ENCODE peak calls at places on chromosomes 4 and X, in six cellular contexts. Q is IMR-90; E is CD8-positive, alpha-beta memory T cell; A is K562; M is spleen; S is OCI-LY7. Z is an unnamed sample.

GRCh38 chr4:125985856-125986255 is 671.1 kb downstream of the FAT4 start:
- DNase-seq in Q (no peak), E (no peak), A (peak; percentile 75), M (no peak), S (no peak), Z (no peak)

GRCh38 chr4:119559044-119559647 is 69.5 kb downstream of the PDE5A start:
- DNase-seq in Q (peak; percentile 57), E (no peak), A (peak; percentile 28), M (no peak), S (peak; percentile 41), Z (peak; percentile 1)

GRCh38 chr4:61401771-61402170 is 201.6 kb downstream of the ADGRL3 start:
- DNase-seq in Q (no peak), E (no peak), A (no peak), M (no peak), S (no peak), Z (no peak)

GRCh38 chrX:71870337-71871098 is 40.1 kb upstream of the NHSL2 start:
- DNase-seq in Q (no peak), E (no peak), A (peak; percentile 26), M (no peak), S (peak; percentile 0), Z (no peak)

GRCh38 chr4:41281038-41281634 is 24.4 kb downstream of the UCHL1 start:
- DNase-seq in Q (peak; percentile 77), E (peak; percentile 7), A (peak; percentile 74), M (no peak), S (peak; percentile 80), Z (peak; percentile 32)

GRCh38 chr4:162163892-162164759 is at the start of gene FSTL5:
- DNase-seq in Q (peak; percentile 2), E (no peak), A (peak; percentile 16), M (peak; percentile 66), S (no peak), Z (no peak)

GRCh38 chr4:7051144-7051495 is 7.9 kb downstream of the TADA2B start:
- DNase-seq in Q (no peak), E (no peak), A (no peak), M (peak; percentile 71), S (no peak), Z (no peak)

GRCh38 chr4:152100378-152101201 is 339.8 kb upstream of the GATB start:
- DNase-seq in Q (no peak), E (peak; percentile 90), A (no peak), M (peak; percentile 84), S (peak; percentile 44), Z (peak; percentile 91)

GRCh38 chrX:69238153-69238959 is 73.1 kb upstream of the PJA1 start:
- DNase-seq in Q (no peak), E (no peak), A (no peak), M (no peak), S (no peak), Z (no peak)

GRCh38 chrX:7316280-7316679 is 168.3 kb upstream of the PUDP start:
- DNase-seq in Q (no peak), E (no peak), A (no peak), M (no peak), S (no peak), Z (no peak)
- H3K4me1 ChIP-seq in Q (peaks cover 9% of the 10 kb centered on the region), E (no peaks in the 10 kb centered on the region), A (no peaks in the 10 kb centered on the region), M (no peaks in the 10 kb centered on the region), S (no peaks in the 10 kb centered on the region), Z (no peaks in the 10 kb centered on the region)

DNA sequence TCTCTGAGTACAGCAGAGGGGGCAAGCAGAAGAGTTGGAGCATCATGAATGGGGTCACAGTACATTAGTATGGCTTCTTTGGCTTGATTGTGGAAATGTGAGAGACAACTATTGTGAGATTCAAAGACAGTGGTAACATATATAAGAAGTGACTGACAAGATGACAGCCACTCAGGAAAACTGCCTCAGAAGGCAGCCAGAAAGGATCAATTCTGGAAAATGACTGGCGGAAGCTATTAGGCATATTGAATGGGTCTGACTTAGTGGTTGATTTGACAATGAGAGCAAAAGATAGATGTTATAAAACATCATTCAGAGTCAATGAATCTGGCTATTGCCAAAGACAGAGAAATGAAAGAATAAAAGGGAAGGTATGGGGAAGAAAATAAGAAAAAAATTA is 345.5 kb upstream of the MAGEB2 start:
- DNase-seq in Q (no peak), E (no peak), A (no peak), M (no peak), S (no peak), Z (no peak)
- H3K9me3 ChIP-seq in Q (no peaks in the 10 kb centered on the region), E (no peaks in the 10 kb centered on the region), A (no peaks in the 10 kb centered on the region), M (no peaks in the 10 kb centered on the region), S (no peaks in the 10 kb centered on the region), Z (no peaks in the 10 kb centered on the region)

GRCh38 chrX:106177106-106177981 is 9.2 kb downstream of the PWWP3B start:
- DNase-seq in Q (no peak), E (no peak), A (peak; percentile 1), M (no peak), S (no peak), Z (no peak)
- H3K4me3 ChIP-seq in Q (no peak overlapping the region), E (no peak overlapping the region), A (no peak overlapping the region), M (no peak overlapping the region), S (no peak overlapping the region), Z (no peak overlapping the region)

GRCh38 chrX:106716004-106716403 is 10.5 kb upstream of the RNF128 start:
- DNase-seq in Q (peak; percentile 17), E (no peak), A (no peak), M (no peak), S (no peak), Z (no peak)

GRCh38 chrX:106716463-106716862 is 10.0 kb upstream of the RNF128 start:
- DNase-seq in Q (no peak), E (no peak), A (no peak), M (no peak), S (no peak), Z (no peak)

DNA sequence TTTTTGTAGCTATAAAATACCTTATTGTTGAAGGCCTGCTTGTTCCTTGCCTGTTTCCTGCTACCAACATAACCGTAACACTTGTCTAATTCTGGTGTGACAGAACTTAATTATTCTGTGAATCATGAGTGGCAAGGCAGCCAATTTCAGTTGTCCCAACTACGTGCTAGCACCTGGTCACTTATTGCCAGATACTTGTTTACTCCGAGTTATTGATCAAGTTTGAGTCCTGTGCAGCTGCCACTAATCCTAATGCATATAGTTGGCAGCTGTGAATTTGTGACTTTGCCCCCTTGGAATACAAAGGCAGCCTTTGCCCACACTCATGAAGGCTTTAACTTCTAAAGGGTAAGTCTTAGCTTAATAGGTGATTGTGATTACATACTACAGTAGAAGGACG is 7.8 kb upstream of the RNF128 start:
- DNase-seq in Q (no peak), E (no peak), A (no peak), M (no peak), S (no peak), Z (no peak)
- H3K4me1 ChIP-seq in Q (no peaks in the 10 kb centered on the region), E (no peaks in the 10 kb centered on the region), A (no peaks in the 10 kb centered on the region), M (no peaks in the 10 kb centered on the region), S (no peaks in the 10 kb centered on the region), Z (no peaks in the 10 kb centered on the region)

DNA sequence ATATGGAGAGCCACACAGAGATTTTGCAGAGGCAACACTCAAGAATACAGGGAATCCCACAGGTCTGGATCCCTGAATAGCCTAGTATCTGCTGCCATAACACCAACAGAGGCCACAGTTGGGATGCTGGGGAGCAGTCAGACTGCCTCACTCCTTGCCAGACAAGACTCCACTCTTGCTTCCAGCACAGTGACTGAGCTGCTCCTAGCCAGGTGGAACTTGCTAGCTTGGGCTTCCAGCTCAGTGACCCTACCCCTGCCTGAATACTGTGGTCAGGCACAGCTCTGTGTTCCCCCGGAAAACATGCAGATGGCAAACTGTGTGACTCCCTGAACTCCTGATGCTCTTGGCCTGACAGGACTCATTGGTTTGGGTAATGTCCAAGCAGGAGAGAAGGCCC is 251.8 kb downstream of the KCTD8 start:
- DNase-seq in Q (no peak), E (no peak), A (no peak), M (no peak), S (no peak), Z (no peak)
- H3K9me3 ChIP-seq in Q (peaks cover 5% of the 10 kb centered on the region), E (no peaks in the 10 kb centered on the region), A (no peaks in the 10 kb centered on the region), M (peaks cover 38% of the 10 kb centered on the region), S (no peaks in the 10 kb centered on the region), Z (no peaks in the 10 kb centered on the region)

Z was measured in CD4-positive, alpha-beta memory T cell.